ENCODE peak calls at places on chromosomes 5 and 9, in nine cellular contexts. One of them, this sample, is unnamed.

GRCh38 chr9:111759762-111760639 is 34.7 kb downstream of the SHOC1 start:
- DNase-seq in stimulated activated naive B cell treated with anti-CD40 and anti-IgM and Interleukin-4, amounts not matched to agents 10 μg/mL and 1 μg/mL and 100 μg/mL, for 72 hours: peak; percentile 50
- DNase-seq in aorta: no peak
- DNase-seq in SHP77: peak; percentile 54
- DNase-seq in NCI-H2029: peak; percentile 66
- DNase-seq in cardiac fibroblast: peak; percentile 95
- DNase-seq in fibroblast of the aortic adventitia: peak; percentile 97
- DNase-seq in HTR-8/SVneo: peak; percentile 54
- DNase-seq in Ammon's horn: peak; percentile 81
- DNase-seq in this sample: peak; percentile 67

GRCh38 chr9:98057095-98057799 is 715 bp downstream of the NANS start:
- DNase-seq in stimulated activated naive B cell treated with anti-CD40 and anti-IgM and Interleukin-4, amounts not matched to agents 10 μg/mL and 1 μg/mL and 100 μg/mL, for 72 hours: no peak
- DNase-seq in aorta: no peak
- DNase-seq in SHP77: no peak
- DNase-seq in NCI-H2029: no peak
- DNase-seq in cardiac fibroblast: peak; percentile 18
- DNase-seq in fibroblast of the aortic adventitia: peak; percentile 25
- DNase-seq in HTR-8/SVneo: no peak
- DNase-seq in Ammon's horn: peak; percentile 64
- DNase-seq in this sample: no peak

GRCh38 chr5:34045996-34046395 is 3.0 kb upstream of the C1QTNF3 start:
- DNase-seq in stimulated activated naive B cell treated with anti-CD40 and anti-IgM and Interleukin-4, amounts not matched to agents 10 μg/mL and 1 μg/mL and 100 μg/mL, for 72 hours: no peak
- DNase-seq in aorta: no peak
- DNase-seq in SHP77: no peak
- DNase-seq in NCI-H2029: peak; percentile 2
- DNase-seq in cardiac fibroblast: peak; percentile 89
- DNase-seq in fibroblast of the aortic adventitia: peak; percentile 66
- DNase-seq in HTR-8/SVneo: no peak
- DNase-seq in Ammon's horn: no peak
- DNase-seq in this sample: no peak

GRCh38 chr9:83451308-83451707 is 86.9 kb downstream of the FRMD3 start:
- DNase-seq in stimulated activated naive B cell treated with anti-CD40 and anti-IgM and Interleukin-4, amounts not matched to agents 10 μg/mL and 1 μg/mL and 100 μg/mL, for 72 hours: no peak
- DNase-seq in aorta: no peak
- DNase-seq in SHP77: no peak
- DNase-seq in NCI-H2029: peak; percentile 27
- DNase-seq in cardiac fibroblast: no peak
- DNase-seq in fibroblast of the aortic adventitia: no peak
- DNase-seq in HTR-8/SVneo: no peak
- DNase-seq in Ammon's horn: no peak
- DNase-seq in this sample: no peak

GRCh38 chr5:159208508-159209437 is 580 bp downstream of the RNF145 start:
- DNase-seq in stimulated activated naive B cell treated with anti-CD40 and anti-IgM and Interleukin-4, amounts not matched to agents 10 μg/mL and 1 μg/mL and 100 μg/mL, for 72 hours: peak; percentile 4
- DNase-seq in aorta: peak; percentile 63
- DNase-seq in SHP77: no peak
- DNase-seq in NCI-H2029: no peak
- DNase-seq in cardiac fibroblast: peak; percentile 33
- DNase-seq in fibroblast of the aortic adventitia: peak; percentile 46
- DNase-seq in HTR-8/SVneo: peak; percentile 25
- DNase-seq in Ammon's horn: peak; percentile 39
- DNase-seq in this sample: no peak

GRCh38 chr5:142428036-142428772 is 103.4 kb upstream of the SPRY4 start:
- DNase-seq in stimulated activated naive B cell treated with anti-CD40 and anti-IgM and Interleukin-4, amounts not matched to agents 10 μg/mL and 1 μg/mL and 100 μg/mL, for 72 hours: no peak
- DNase-seq in aorta: no peak
- DNase-seq in SHP77: no peak
- DNase-seq in NCI-H2029: no peak
- DNase-seq in cardiac fibroblast: no peak
- DNase-seq in fibroblast of the aortic adventitia: no peak
- DNase-seq in HTR-8/SVneo: no peak
- DNase-seq in Ammon's horn: no peak
- DNase-seq in this sample: no peak

GRCh38 chr9:13513710-13514444 is 234.4 kb upstream of the MPDZ start:
- DNase-seq in stimulated activated naive B cell treated with anti-CD40 and anti-IgM and Interleukin-4, amounts not matched to agents 10 μg/mL and 1 μg/mL and 100 μg/mL, for 72 hours: no peak
- DNase-seq in aorta: no peak
- DNase-seq in SHP77: peak; percentile 44
- DNase-seq in NCI-H2029: no peak
- DNase-seq in cardiac fibroblast: peak; percentile 67
- DNase-seq in fibroblast of the aortic adventitia: peak; percentile 45
- DNase-seq in HTR-8/SVneo: no peak
- DNase-seq in Ammon's horn: no peak
- DNase-seq in this sample: no peak

GRCh38 chr9:70043285-70043684 is 363 bp upstream of the MAMDC2 start:
- DNase-seq in stimulated activated naive B cell treated with anti-CD40 and anti-IgM and Interleukin-4, amounts not matched to agents 10 μg/mL and 1 μg/mL and 100 μg/mL, for 72 hours: no peak
- DNase-seq in aorta: no peak
- DNase-seq in SHP77: no peak
- DNase-seq in NCI-H2029: no peak
- DNase-seq in cardiac fibroblast: no peak
- DNase-seq in fibroblast of the aortic adventitia: no peak
- DNase-seq in HTR-8/SVneo: no peak
- DNase-seq in Ammon's horn: no peak
- DNase-seq in this sample: no peak

GRCh38 chr9:88458716-88459115 is 70.5 kb downstream of the SPIN1 start:
- DNase-seq in stimulated activated naive B cell treated with anti-CD40 and anti-IgM and Interleukin-4, amounts not matched to agents 10 μg/mL and 1 μg/mL and 100 μg/mL, for 72 hours: no peak
- DNase-seq in aorta: no peak
- DNase-seq in SHP77: no peak
- DNase-seq in NCI-H2029: no peak
- DNase-seq in cardiac fibroblast: peak; percentile 43
- DNase-seq in fibroblast of the aortic adventitia: peak; percentile 82
- DNase-seq in HTR-8/SVneo: no peak
- DNase-seq in Ammon's horn: no peak
- DNase-seq in this sample: no peak

GRCh38 chr5:157198277-157199058 is 17.8 kb downstream of the ITK start:
- DNase-seq in stimulated activated naive B cell treated with anti-CD40 and anti-IgM and Interleukin-4, amounts not matched to agents 10 μg/mL and 1 μg/mL and 100 μg/mL, for 72 hours: no peak
- DNase-seq in aorta: no peak
- DNase-seq in SHP77: no peak
- DNase-seq in NCI-H2029: no peak
- DNase-seq in cardiac fibroblast: no peak
- DNase-seq in fibroblast of the aortic adventitia: no peak
- DNase-seq in HTR-8/SVneo: no peak
- DNase-seq in Ammon's horn: no peak
- DNase-seq in this sample: no peak

GRCh38 chr9:1726993-1727759 is 288.0 kb upstream of the SMARCA2 start:
- DNase-seq in stimulated activated naive B cell treated with anti-CD40 and anti-IgM and Interleukin-4, amounts not matched to agents 10 μg/mL and 1 μg/mL and 100 μg/mL, for 72 hours: no peak
- DNase-seq in aorta: no peak
- DNase-seq in SHP77: no peak
- DNase-seq in NCI-H2029: no peak
- DNase-seq in cardiac fibroblast: no peak
- DNase-seq in fibroblast of the aortic adventitia: no peak
- DNase-seq in HTR-8/SVneo: no peak
- DNase-seq in Ammon's horn: no peak
- DNase-seq in this sample: no peak

GRCh38 chr5:140172473-140172872 is 2.5 kb upstream of the CYSTM1 start:
- DNase-seq in stimulated activated naive B cell treated with anti-CD40 and anti-IgM and Interleukin-4, amounts not matched to agents 10 μg/mL and 1 μg/mL and 100 μg/mL, for 72 hours: no peak
- DNase-seq in aorta: no peak
- DNase-seq in SHP77: no peak
- DNase-seq in NCI-H2029: no peak
- DNase-seq in cardiac fibroblast: no peak
- DNase-seq in fibroblast of the aortic adventitia: no peak
- DNase-seq in HTR-8/SVneo: no peak
- DNase-seq in Ammon's horn: no peak
- DNase-seq in this sample: no peak

GRCh38 chr9:95316274-95316673 is 1.2 kb downstream of the FANCC start:
- DNase-seq in stimulated activated naive B cell treated with anti-CD40 and anti-IgM and Interleukin-4, amounts not matched to agents 10 μg/mL and 1 μg/mL and 100 μg/mL, for 72 hours: no peak
- DNase-seq in aorta: no peak
- DNase-seq in SHP77: no peak
- DNase-seq in NCI-H2029: no peak
- DNase-seq in cardiac fibroblast: no peak
- DNase-seq in fibroblast of the aortic adventitia: no peak
- DNase-seq in HTR-8/SVneo: no peak
- DNase-seq in Ammon's horn: no peak
- DNase-seq in this sample: no peak

GRCh38 chr9:132993511-132993939 is 15.0 kb downstream of the GFI1B start:
- DNase-seq in stimulated activated naive B cell treated with anti-CD40 and anti-IgM and Interleukin-4, amounts not matched to agents 10 μg/mL and 1 μg/mL and 100 μg/mL, for 72 hours: no peak
- DNase-seq in aorta: no peak
- DNase-seq in SHP77: no peak
- DNase-seq in NCI-H2029: no peak
- DNase-seq in cardiac fibroblast: no peak
- DNase-seq in fibroblast of the aortic adventitia: no peak
- DNase-seq in HTR-8/SVneo: no peak
- DNase-seq in Ammon's horn: no peak
- DNase-seq in this sample: no peak

GRCh38 chr5:123997354-123998215 is 485.6 kb downstream of the CSNK1G3 start:
- DNase-seq in stimulated activated naive B cell treated with anti-CD40 and anti-IgM and Interleukin-4, amounts not matched to agents 10 μg/mL and 1 μg/mL and 100 μg/mL, for 72 hours: no peak
- DNase-seq in aorta: no peak
- DNase-seq in SHP77: no peak
- DNase-seq in NCI-H2029: no peak
- DNase-seq in cardiac fibroblast: peak; percentile 18
- DNase-seq in fibroblast of the aortic adventitia: peak; percentile 44
- DNase-seq in HTR-8/SVneo: peak; percentile 34
- DNase-seq in Ammon's horn: peak; percentile 2
- DNase-seq in this sample: no peak

GRCh38 chr9:124037790-124038189 is 26.2 kb downstream of the LHX2 start:
- DNase-seq in stimulated activated naive B cell treated with anti-CD40 and anti-IgM and Interleukin-4, amounts not matched to agents 10 μg/mL and 1 μg/mL and 100 μg/mL, for 72 hours: no peak
- DNase-seq in aorta: peak; percentile 26
- DNase-seq in SHP77: no peak
- DNase-seq in NCI-H2029: no peak
- DNase-seq in cardiac fibroblast: no peak
- DNase-seq in fibroblast of the aortic adventitia: no peak
- DNase-seq in HTR-8/SVneo: no peak
- DNase-seq in Ammon's horn: no peak
- DNase-seq in this sample: no peak

GRCh38 chr5:73378070-73378469 is 70.5 kb downstream of the FOXD1 start:
- DNase-seq in stimulated activated naive B cell treated with anti-CD40 and anti-IgM and Interleukin-4, amounts not matched to agents 10 μg/mL and 1 μg/mL and 100 μg/mL, for 72 hours: no peak
- DNase-seq in aorta: no peak
- DNase-seq in SHP77: no peak
- DNase-seq in NCI-H2029: no peak
- DNase-seq in cardiac fibroblast: no peak
- DNase-seq in fibroblast of the aortic adventitia: no peak
- DNase-seq in HTR-8/SVneo: no peak
- DNase-seq in Ammon's horn: no peak
- DNase-seq in this sample: no peak

GRCh38 chr5:95984287-95984938 is 22.8 kb upstream of the ELL2 start:
- DNase-seq in stimulated activated naive B cell treated with anti-CD40 and anti-IgM and Interleukin-4, amounts not matched to agents 10 μg/mL and 1 μg/mL and 100 μg/mL, for 72 hours: no peak
- DNase-seq in aorta: no peak
- DNase-seq in SHP77: no peak
- DNase-seq in NCI-H2029: no peak
- DNase-seq in cardiac fibroblast: peak; percentile 53
- DNase-seq in fibroblast of the aortic adventitia: peak; percentile 48
- DNase-seq in HTR-8/SVneo: no peak
- DNase-seq in Ammon's horn: no peak
- DNase-seq in this sample: no peak

GRCh38 chr9:447230-448025 is 232.8 kb downstream of the DOCK8 start:
- DNase-seq in stimulated activated naive B cell treated with anti-CD40 and anti-IgM and Interleukin-4, amounts not matched to agents 10 μg/mL and 1 μg/mL and 100 μg/mL, for 72 hours: no peak
- DNase-seq in aorta: no peak
- DNase-seq in SHP77: no peak
- DNase-seq in NCI-H2029: no peak
- DNase-seq in cardiac fibroblast: peak; percentile 43
- DNase-seq in fibroblast of the aortic adventitia: peak; percentile 55
- DNase-seq in HTR-8/SVneo: no peak
- DNase-seq in Ammon's horn: no peak
- DNase-seq in this sample: no peak

GRCh38 chr5:146395233-146395632 is 51.9 kb upstream of the TCERG1 start:
- DNase-seq in stimulated activated naive B cell treated with anti-CD40 and anti-IgM and Interleukin-4, amounts not matched to agents 10 μg/mL and 1 μg/mL and 100 μg/mL, for 72 hours: no peak
- DNase-seq in aorta: no peak
- DNase-seq in SHP77: no peak
- DNase-seq in NCI-H2029: no peak
- DNase-seq in cardiac fibroblast: no peak
- DNase-seq in fibroblast of the aortic adventitia: no peak
- DNase-seq in HTR-8/SVneo: no peak
- DNase-seq in Ammon's horn: no peak
- DNase-seq in this sample: no peak

GRCh38 chr5:154309805-154310204 is 119.3 kb downstream of the GALNT10 start:
- DNase-seq in stimulated activated naive B cell treated with anti-CD40 and anti-IgM and Interleukin-4, amounts not matched to agents 10 μg/mL and 1 μg/mL and 100 μg/mL, for 72 hours: no peak
- DNase-seq in aorta: no peak
- DNase-seq in SHP77: no peak
- DNase-seq in NCI-H2029: no peak
- DNase-seq in cardiac fibroblast: peak; percentile 70
- DNase-seq in fibroblast of the aortic adventitia: no peak
- DNase-seq in HTR-8/SVneo: no peak
- DNase-seq in Ammon's horn: no peak
- DNase-seq in this sample: no peak

GRCh38 chr5:149831492-149831891 is 101.4 kb downstream of the PPARGC1B start:
- DNase-seq in stimulated activated naive B cell treated with anti-CD40 and anti-IgM and Interleukin-4, amounts not matched to agents 10 μg/mL and 1 μg/mL and 100 μg/mL, for 72 hours: peak; percentile 70
- DNase-seq in aorta: no peak
- DNase-seq in SHP77: no peak
- DNase-seq in NCI-H2029: no peak
- DNase-seq in cardiac fibroblast: peak; percentile 81
- DNase-seq in fibroblast of the aortic adventitia: peak; percentile 22
- DNase-seq in HTR-8/SVneo: no peak
- DNase-seq in Ammon's horn: no peak
- DNase-seq in this sample: no peak

GRCh38 chr5:90020575-90021535 is 388.7 kb downstream of the CETN3 start:
- DNase-seq in stimulated activated naive B cell treated with anti-CD40 and anti-IgM and Interleukin-4, amounts not matched to agents 10 μg/mL and 1 μg/mL and 100 μg/mL, for 72 hours: no peak
- DNase-seq in aorta: no peak
- DNase-seq in SHP77: peak; percentile 9
- DNase-seq in NCI-H2029: peak; percentile 32
- DNase-seq in cardiac fibroblast: peak; percentile 95
- DNase-seq in fibroblast of the aortic adventitia: peak; percentile 99
- DNase-seq in HTR-8/SVneo: peak; percentile 4
- DNase-seq in Ammon's horn: peak; percentile 41
- DNase-seq in this sample: peak; percentile 66

GRCh38 chr5:104977530-104977929 is 1414.9 kb upstream of the NUDT12 start:
- DNase-seq in stimulated activated naive B cell treated with anti-CD40 and anti-IgM and Interleukin-4, amounts not matched to agents 10 μg/mL and 1 μg/mL and 100 μg/mL, for 72 hours: no peak
- DNase-seq in aorta: no peak
- DNase-seq in SHP77: peak; percentile 54
- DNase-seq in NCI-H2029: peak; percentile 31
- DNase-seq in cardiac fibroblast: no peak
- DNase-seq in fibroblast of the aortic adventitia: no peak
- DNase-seq in HTR-8/SVneo: no peak
- DNase-seq in Ammon's horn: no peak
- DNase-seq in this sample: no peak

GRCh38 chr9:16501098-16501663 is 369.3 kb downstream of the BNC2 start:
- DNase-seq in stimulated activated naive B cell treated with anti-CD40 and anti-IgM and Interleukin-4, amounts not matched to agents 10 μg/mL and 1 μg/mL and 100 μg/mL, for 72 hours: no peak
- DNase-seq in aorta: no peak
- DNase-seq in SHP77: no peak
- DNase-seq in NCI-H2029: no peak
- DNase-seq in cardiac fibroblast: peak; percentile 83
- DNase-seq in fibroblast of the aortic adventitia: peak; percentile 77
- DNase-seq in HTR-8/SVneo: no peak
- DNase-seq in Ammon's horn: no peak
- DNase-seq in this sample: no peak

GRCh38 chr9:96450613-96451544 is 910 bp downstream of the HABP4 start:
- DNase-seq in stimulated activated naive B cell treated with anti-CD40 and anti-IgM and Interleukin-4, amounts not matched to agents 10 μg/mL and 1 μg/mL and 100 μg/mL, for 72 hours: peak; percentile 36
- DNase-seq in aorta: peak; percentile 51
- DNase-seq in SHP77: peak; percentile 4
- DNase-seq in NCI-H2029: no peak
- DNase-seq in cardiac fibroblast: peak; percentile 29
- DNase-seq in fibroblast of the aortic adventitia: peak; percentile 34
- DNase-seq in HTR-8/SVneo: no peak
- DNase-seq in Ammon's horn: peak; percentile 29
- DNase-seq in this sample: no peak

GRCh38 chr9:136442330-136442729 is 2.7 kb upstream of the INPP5E start:
- DNase-seq in stimulated activated naive B cell treated with anti-CD40 and anti-IgM and Interleukin-4, amounts not matched to agents 10 μg/mL and 1 μg/mL and 100 μg/mL, for 72 hours: no peak
- DNase-seq in aorta: no peak
- DNase-seq in SHP77: no peak
- DNase-seq in NCI-H2029: no peak
- DNase-seq in cardiac fibroblast: no peak
- DNase-seq in fibroblast of the aortic adventitia: no peak
- DNase-seq in HTR-8/SVneo: no peak
- DNase-seq in Ammon's horn: no peak
- DNase-seq in this sample: no peak

GRCh38 chr5:115194671-115195070 is 25.0 kb upstream of the TRIM36 start:
- DNase-seq in stimulated activated naive B cell treated with anti-CD40 and anti-IgM and Interleukin-4, amounts not matched to agents 10 μg/mL and 1 μg/mL and 100 μg/mL, for 72 hours: no peak
- DNase-seq in aorta: no peak
- DNase-seq in SHP77: no peak
- DNase-seq in NCI-H2029: no peak
- DNase-seq in cardiac fibroblast: no peak
- DNase-seq in fibroblast of the aortic adventitia: peak; percentile 56
- DNase-seq in HTR-8/SVneo: no peak
- DNase-seq in Ammon's horn: peak; percentile 18
- DNase-seq in this sample: no peak

GRCh38 chr5:111229126-111229525 is 4.9 kb downstream of the CAMK4 start:
- DNase-seq in stimulated activated naive B cell treated with anti-CD40 and anti-IgM and Interleukin-4, amounts not matched to agents 10 μg/mL and 1 μg/mL and 100 μg/mL, for 72 hours: no peak
- DNase-seq in aorta: no peak
- DNase-seq in SHP77: no peak
- DNase-seq in NCI-H2029: no peak
- DNase-seq in cardiac fibroblast: no peak
- DNase-seq in fibroblast of the aortic adventitia: no peak
- DNase-seq in HTR-8/SVneo: no peak
- DNase-seq in Ammon's horn: no peak
- DNase-seq in this sample: no peak

GRCh38 chr5:97839338-97840081 is 656.5 kb upstream of the RIOK2 start:
- DNase-seq in stimulated activated naive B cell treated with anti-CD40 and anti-IgM and Interleukin-4, amounts not matched to agents 10 μg/mL and 1 μg/mL and 100 μg/mL, for 72 hours: no peak
- DNase-seq in aorta: no peak
- DNase-seq in SHP77: no peak
- DNase-seq in NCI-H2029: no peak
- DNase-seq in cardiac fibroblast: peak; percentile 67
- DNase-seq in fibroblast of the aortic adventitia: peak; percentile 37
- DNase-seq in HTR-8/SVneo: peak; percentile 6
- DNase-seq in Ammon's horn: no peak
- DNase-seq in this sample: no peak

GRCh38 chr5:170632985-170633234 is 129.1 kb downstream of the KCNIP1 start:
- DNase-seq in stimulated activated naive B cell treated with anti-CD40 and anti-IgM and Interleukin-4, amounts not matched to agents 10 μg/mL and 1 μg/mL and 100 μg/mL, for 72 hours: peak; percentile 47
- DNase-seq in aorta: peak; percentile 75
- DNase-seq in SHP77: no peak
- DNase-seq in NCI-H2029: no peak
- DNase-seq in cardiac fibroblast: no peak
- DNase-seq in fibroblast of the aortic adventitia: no peak
- DNase-seq in HTR-8/SVneo: peak; percentile 81
- DNase-seq in Ammon's horn: peak; percentile 70
- DNase-seq in this sample: no peak